ENCODE peak calls at places on chromosomes 3 and 15, in four cellular contexts. O is CD4-positive, alpha-beta memory T cell; D is right cardiac atrium; S is CD8-positive, alpha-beta T cell. C is an unnamed sample.

GRCh38 chr3:20462226-20462625 is 276.2 kb upstream of the SGO1 start:
- DNase-seq in S (no peak), O (no peak), D (no peak), C (no peak)

GRCh38 chr15:69857686-69858391 is 239.9 kb downstream of the TLE3 start:
- DNase-seq in D (no peak), O (peak; percentile 7), S (peak; percentile 27), C (peak; percentile 44)

GRCh38 chr3:105759442-105760078 is 109.3 kb downstream of the CBLB start:
- DNase-seq in S (no peak), O (no peak), D (no peak), C (no peak)

GRCh38 chr3:120875989-120876388 is 32.0 kb upstream of the STXBP5L start:
- DNase-seq in S (no peak), D (no peak), O (no peak), C (no peak)

GRCh38 chr3:181330821-181331563 is 341.5 kb upstream of the DNAJC19 start:
- DNase-seq in S (no peak), D (no peak), O (no peak), C (no peak)

GRCh38 chr3:180278583-180279188 is 241.9 kb upstream of the PEX5L start:
- DNase-seq in D (no peak), O (no peak), S (no peak), C (no peak)

GRCh38 chr3:65669163-65669875 is 369.4 kb downstream of the MAGI1 start:
- DNase-seq in S (no peak), O (no peak), D (no peak), C (no peak)

GRCh38 chr3:79751703-79752102 is 16.1 kb downstream of the ROBO1 start:
- DNase-seq in D (no peak), S (no peak), O (no peak), C (no peak)

GRCh38 chr3:186004209-186004608 is 66.4 kb upstream of the TRA2B start:
- DNase-seq in S (no peak), D (no peak), O (no peak), C (no peak)

DNA sequence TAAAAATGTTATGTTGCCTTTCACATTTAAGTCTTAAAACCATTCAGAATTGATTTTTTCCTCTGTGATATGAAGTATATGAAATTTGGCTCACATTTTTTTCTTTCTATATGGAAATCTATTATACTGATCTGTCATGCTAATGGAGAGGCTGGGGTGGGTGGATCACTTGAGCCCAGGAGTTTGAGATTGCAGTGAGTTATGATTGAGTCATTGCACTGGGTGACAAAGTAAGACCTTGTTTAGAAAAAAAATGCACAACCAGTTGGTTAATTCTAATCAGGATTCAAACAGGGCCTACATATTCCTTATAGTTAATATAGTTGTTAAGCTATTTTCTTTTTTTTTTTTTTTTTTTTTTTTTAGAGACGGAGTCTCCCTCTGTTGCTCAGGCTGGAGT is 230.5 kb downstream of the MFSD1 start:
- DNase-seq in O (no peak), S (no peak), D (no peak), C (no peak)
- H3K4me1 ChIP-seq in O (no peaks in the 10 kb centered on the region), S (no peaks in the 10 kb centered on the region), D (peaks cover 1% of the 10 kb centered on the region), C (no peaks in the 10 kb centered on the region)

DNA sequence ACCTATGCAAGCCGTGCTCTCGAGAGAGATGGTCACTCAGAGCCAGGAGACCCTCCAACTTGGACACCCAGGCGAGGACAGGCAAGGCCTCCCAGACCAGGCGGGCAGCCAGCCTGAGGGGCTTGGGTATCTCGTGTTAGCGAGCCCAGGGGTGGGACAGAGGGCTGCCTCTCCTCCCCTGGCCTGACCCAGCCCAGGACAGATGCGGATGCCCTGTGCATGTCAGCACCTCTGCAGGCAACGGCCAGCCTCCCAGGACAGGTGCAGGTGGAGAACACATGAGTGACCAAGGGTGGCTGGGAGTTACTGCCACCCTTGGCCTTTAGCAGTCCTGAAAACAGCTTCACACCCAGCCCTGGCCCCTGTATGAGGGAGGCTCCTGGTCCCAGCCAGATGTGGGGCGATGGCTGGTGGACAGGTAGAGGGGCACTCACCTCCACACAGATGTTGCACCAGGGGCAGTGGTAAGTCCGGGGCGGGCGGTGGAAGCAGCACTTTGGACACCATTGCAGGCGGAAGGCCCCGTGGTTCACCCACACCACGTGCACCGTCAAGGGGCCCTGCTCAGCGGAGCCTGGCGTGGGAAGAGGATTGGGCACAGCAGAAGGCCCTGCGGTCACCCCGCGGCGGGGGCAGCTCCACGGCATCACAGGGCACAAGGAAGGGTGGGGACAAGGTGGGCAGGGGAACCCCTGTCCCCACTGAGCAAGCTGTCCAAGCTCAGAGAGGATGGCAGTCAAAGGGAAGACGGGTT is 2.1 kb downstream of the ZDHHC19 start:
- DNase-seq in O (no peak), D (no peak), S (no peak), C (peak; percentile 49)
- H3K4me1 ChIP-seq in O (peaks cover 11% of the 10 kb centered on the region), D (no peaks in the 10 kb centered on the region), S (peaks cover 7% of the 10 kb centered on the region), C (peaks cover 9% of the 10 kb centered on the region)

GRCh38 chr15:48940508-48940907 is 23.2 kb downstream of the SHC4 start:
- DNase-seq in D (no peak), O (no peak), S (no peak), C (no peak)

GRCh38 chr15:48937886-48938285 is 25.8 kb downstream of the SHC4 start:
- DNase-seq in D (no peak), O (no peak), S (no peak), C (no peak)

GRCh38 chr15:48939686-48940085 is 24.0 kb downstream of the SHC4 start:
- DNase-seq in S (no peak), D (no peak), O (no peak), C (no peak)

GRCh38 chr15:48945386-48945785 is 18.3 kb downstream of the SHC4 start:
- DNase-seq in D (no peak), S (no peak), O (no peak), C (no peak)

DNA sequence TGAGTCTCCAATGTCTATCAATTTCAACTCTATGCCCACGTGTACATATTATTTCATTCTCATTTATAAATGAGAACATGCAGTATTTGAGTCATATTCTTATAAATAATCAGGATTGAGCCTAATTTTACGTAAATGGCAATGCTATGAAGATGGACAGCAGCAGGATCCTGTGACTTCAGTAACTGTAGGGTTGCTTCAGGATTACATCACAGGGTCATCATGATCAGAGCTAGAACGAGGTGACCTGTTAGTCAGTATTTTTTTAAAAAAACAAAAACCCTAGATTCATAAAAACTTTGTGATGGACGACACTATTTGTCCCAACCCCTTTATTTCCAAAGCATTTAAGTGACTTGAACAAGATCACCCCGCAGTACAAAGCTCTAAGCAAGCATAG is 21.8 kb downstream of the SHC4 start:
- DNase-seq in S (no peak), O (no peak), D (no peak), C (no peak)
- H3K4me1 ChIP-seq in S (no peaks in the 10 kb centered on the region), O (no peaks in the 10 kb centered on the region), D (peaks cover 2% of the 10 kb centered on the region), C (no peaks in the 10 kb centered on the region)

GRCh38 chr3:177388209-177388608 is 190.9 kb upstream of the TBL1XR1 start:
- DNase-seq in O (no peak), D (no peak), S (no peak), C (no peak)

GRCh38 chr3:177382944-177383343 is 185.7 kb upstream of the TBL1XR1 start:
- DNase-seq in D (peak; percentile 76), S (no peak), O (no peak), C (no peak)

GRCh38 chr3:177381070-177381469 is 183.8 kb upstream of the TBL1XR1 start:
- DNase-seq in S (no peak), O (no peak), D (no peak), C (no peak)

GRCh38 chr3:177385186-177385585 is 187.9 kb upstream of the TBL1XR1 start:
- DNase-seq in O (no peak), S (no peak), D (no peak), C (no peak)

GRCh38 chr3:177385831-177386301 is 188.6 kb upstream of the TBL1XR1 start:
- DNase-seq in S (no peak), O (no peak), D (no peak), C (no peak)
- H3K4me1 ChIP-seq in S (no peaks in the 10 kb centered on the region), O (no peaks in the 10 kb centered on the region), D (no peaks in the 10 kb centered on the region), C (no peaks in the 10 kb centered on the region)

GRCh38 chr3:125357837-125358236 is 17.3 kb downstream of the ZNF148 start:
- DNase-seq in S (no peak), O (no peak), D (no peak), C (no peak)
- H3K4me1 ChIP-seq in S (peaks cover 24% of the 10 kb centered on the region), O (peaks cover 71% of the 10 kb centered on the region), D (peaks cover 4% of the 10 kb centered on the region), C (peaks cover 26% of the 10 kb centered on the region)